ENCODE peak calls at places on chromosomes 5 and 9, in seven cellular contexts. R is GM12878, C is K562, K is SK-N-SH, J is HCT116, T is HepG2, D is H1. G is an unnamed sample.

GRCh38 chr9:93266521-93267001 is 82.6 kb downstream of the WNK2 start:
- DNase-seq in R (no peak), D (no peak), K (peak), C (no peak), T (no peak), J (no peak), G (no peak)

GRCh38 chr5:119174578-119175163 is 103.8 kb downstream of the DMXL1 start:
- DNase-seq in C (no peak), R (no peak), K (no peak), T (no peak), J (no peak), D (no peak), G (no peak)

GRCh38 chr5:134345996-134346395 is 21.0 kb downstream of the CDKL3 start:
- DNase-seq in R (no peak), J (no peak), T (no peak), C (no peak), D (no peak), K (no peak), G (no peak)

GRCh38 chr9:21661626-21662025 is 140.8 kb upstream of the MTAP start:
- DNase-seq in J (no peak), K (no peak), C (no peak), T (no peak), D (no peak), R (no peak), G (no peak)

GRCh38 chr5:1514027-1514818 is 9.5 kb downstream of the LPCAT1 start:
- DNase-seq in D (no peak), C (no peak), R (no peak), K (peak), T (no peak), J (no peak), G (no peak)

GRCh38 chr5:52725065-52725746 is 62.5 kb upstream of the ITGA1 start:
- DNase-seq in T (peak), K (no peak), R (no peak), J (no peak), D (no peak), C (no peak), G (no peak)

GRCh38 chr5:42811591-42812392 is at the start of gene SELENOP:
- DNase-seq in K (no peak), J (peak), T (peak), D (no peak), C (peak), R (peak), G (peak)

GRCh38 chr5:65816729-65817128 is 94.7 kb downstream of the NLN start:
- DNase-seq in T (no peak), J (no peak), C (no peak), D (no peak), R (no peak), K (no peak), G (no peak)

GRCh38 chr5:61301345-61301744 is 30.7 kb upstream of the ZSWIM6 start:
- DNase-seq in R (no peak), T (no peak), D (no peak), K (no peak), C (no peak), J (no peak), G (no peak)

GRCh38 chr5:114858964-114859363 is 310.7 kb downstream of the TRIM36 start:
- DNase-seq in K (no peak), R (no peak), T (no peak), J (no peak), D (no peak), C (no peak), G (no peak)

GRCh38 chr5:178304761-178305645 is 72.4 kb upstream of the PHYKPL start:
- DNase-seq in J (no peak), K (no peak), C (no peak), D (no peak), R (no peak), T (no peak), G (no peak)

GRCh38 chr9:134909511-134910105 is 8.1 kb downstream of the FCN1 start:
- DNase-seq in D (no peak), J (no peak), C (no peak), R (no peak), K (no peak), T (no peak), G (no peak)

GRCh38 chr9:111975709-111976108 is 79.1 kb downstream of the UGCG start:
- DNase-seq in J (peak), C (no peak), R (peak), T (peak), D (peak), K (no peak), G (no peak)
- H3K9ac ChIP-seq in J (no peak), C (no peak), R (no peak), T (no peak), D (no peak), K (no peak), G (no peak)

GRCh38 chr5:164009628-164010027 is 504.2 kb downstream of the MAT2B start:
- DNase-seq in C (no peak), T (no peak), D (no peak), J (no peak), K (no peak), R (no peak), G (no peak)

GRCh38 chr5:164007062-164007461 is 501.6 kb downstream of the MAT2B start:
- DNase-seq in R (no peak), T (no peak), K (no peak), D (no peak), J (no peak), C (no peak), G (no peak)

GRCh38 chr5:164013077-164013670 is 507.8 kb downstream of the MAT2B start:
- DNase-seq in C (peak), D (peak), J (peak), K (peak), T (peak), R (peak), G (peak)

GRCh38 chr5:164010900-164011299 is 505.5 kb downstream of the MAT2B start:
- DNase-seq in R (no peak), C (no peak), K (no peak), D (no peak), T (no peak), J (no peak), G (no peak)

GRCh38 chr5:164012376-164012775 is 507.0 kb downstream of the MAT2B start:
- DNase-seq in J (no peak), C (no peak), R (no peak), T (no peak), K (no peak), D (no peak), G (no peak)
- TF ChIP-seq YY1 in J (no peak), C (no peak), R (no peak), T (no peak), K (no peak), D (no peak), G (no peak)

DNA sequence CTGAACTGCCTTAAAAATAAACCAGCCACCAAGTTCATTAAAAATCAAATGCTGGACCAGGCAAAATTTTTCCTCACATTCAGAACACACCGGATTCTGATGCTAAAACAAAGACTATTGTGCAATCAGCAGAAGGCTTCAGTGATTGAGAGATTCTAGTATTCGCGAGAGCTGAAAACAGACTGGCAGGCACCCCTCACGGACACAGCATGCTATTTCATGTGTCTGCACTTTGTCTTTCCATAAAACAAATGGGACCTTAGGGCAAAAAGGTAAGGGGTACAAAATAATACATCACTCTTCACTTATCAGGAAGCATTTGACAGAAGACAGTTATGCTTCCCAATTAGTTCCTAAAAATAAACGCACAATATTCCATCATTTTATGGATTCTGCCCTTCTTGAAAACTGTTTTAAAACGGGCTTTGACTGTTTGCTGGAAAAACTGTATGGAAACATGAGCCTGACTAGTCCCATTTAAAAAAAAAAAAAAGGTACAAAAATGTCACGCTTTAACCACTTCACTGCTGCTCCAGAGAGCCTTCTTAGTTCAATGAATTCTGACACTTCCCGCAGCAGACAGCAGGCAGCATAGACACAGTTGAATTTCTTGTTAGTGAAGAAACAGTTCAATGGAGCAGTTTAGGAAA is 99.3 kb downstream of the MED27 start:
- DNase-seq in C (no peak), J (no peak), T (no peak), D (no peak), K (peak), R (no peak), G (no peak)
- H3K9ac ChIP-seq in C (no peak), J (no peak), T (no peak), D (no peak), K (no peak), R (no peak), G (no peak)

DNA sequence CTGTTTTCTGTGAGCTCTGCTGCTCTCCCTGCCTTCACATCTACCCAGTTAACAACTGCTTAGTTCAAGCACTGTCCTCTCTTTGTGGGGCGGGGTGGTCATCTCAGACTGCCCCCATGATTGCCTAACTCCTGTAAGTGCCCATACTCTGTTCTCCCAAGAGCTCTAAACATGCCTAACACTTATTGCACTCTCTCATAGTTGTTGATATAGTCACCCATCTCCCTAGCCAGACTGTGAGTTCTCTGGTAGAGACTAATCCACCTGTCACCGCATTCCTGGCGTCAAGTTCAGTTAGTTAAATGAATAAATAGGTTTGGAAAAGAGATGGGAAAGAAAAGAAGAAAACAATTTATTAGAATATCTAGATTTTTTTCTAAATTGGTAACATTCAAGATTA is 18.3 kb upstream of the MUSK start:
- DNase-seq in R (no peak), K (no peak), D (no peak), J (no peak), T (no peak), C (no peak), G (no peak)
- TF ChIP-seq YY1 in R (no peak), K (no peak), D (no peak), J (no peak), T (no peak), C (no peak), G (no peak)

G was measured in NT2/D1.